ENCODE peak calls at places on chromosomes 6 and 20, in seven cellular contexts. M is ascending aorta, A is left lung, W is aorta, H is left ventricle myocardium inferior, Y is transverse colon, K is upper lobe of left lung. L is an unnamed sample. For H3K4me1 and H3K36me3, the result is how much of the 10 kb centered on the place peaks cover.

GRCh38 chr6:25503686-25504085 is 148.3 kb upstream of the SCGN start:
- DNase-seq in H (no peak), K (no peak), Y (no peak), W (no peak), A (no peak), M (no peak), L (no peak)

GRCh38 chr20:49009899-49010631 is 36.0 kb upstream of the CSE1L start:
- DNase-seq in W (no peak), H (no peak), K (no peak), M (no peak), A (no peak), Y (no peak), L (no peak)

GRCh38 chr20:35901678-35902544 is 52.4 kb downstream of the SCAND1 start:
- DNase-seq in A (no peak), W (no peak), M (no peak), Y (no peak), H (no peak), K (no peak), L (no peak)

GRCh38 chr6:167763056-167763944 is 63.4 kb upstream of the AFDN start:
- DNase-seq in K (no peak), H (no peak), A (no peak), W (no peak), M (peak), Y (no peak), L (peak)

GRCh38 chr6:25486580-25486979 is 165.4 kb upstream of the SCGN start:
- DNase-seq in H (no peak), W (no peak), K (no peak), M (no peak), Y (no peak), A (no peak), L (no peak)

GRCh38 chr6:17986656-17987575 is 519 bp downstream of the KIF13A start:
- DNase-seq in A (peak), W (peak), M (peak), Y (peak), H (peak), K (peak), L (peak)

GRCh38 chr6:75557068-75557467 is 44.6 kb upstream of the SENP6 start:
- DNase-seq in Y (no peak), W (no peak), K (no peak), M (no peak), H (no peak), A (no peak), L (no peak)

GRCh38 chr20:58659841-58660240 is 8.8 kb downstream of the STX16 start:
- DNase-seq in M (no peak), H (no peak), W (no peak), K (no peak), Y (no peak), A (no peak), L (no peak)

GRCh38 chr6:20318851-20319387 is 82.8 kb upstream of the E2F3 start:
- DNase-seq in K (no peak), Y (no peak), H (no peak), A (no peak), W (no peak), M (no peak), L (no peak)

GRCh38 chr6:134730013-134730412 is 219.9 kb downstream of the ALDH8A1 start:
- DNase-seq in M (no peak), A (no peak), W (no peak), Y (no peak), H (no peak), K (no peak), L (no peak)

GRCh38 chr20:47326718-47327137 is 29.8 kb downstream of the ZMYND8 start:
- DNase-seq in K (no peak), A (no peak), W (peak), H (no peak), M (no peak), Y (no peak), L (no peak)

GRCh38 chr20:47330933-47331708 is 25.4 kb downstream of the ZMYND8 start:
- DNase-seq in A (no peak), K (no peak), Y (peak), H (no peak), M (peak), W (peak), L (no peak)

GRCh38 chr20:47330071-47330470 is 26.4 kb downstream of the ZMYND8 start:
- DNase-seq in K (no peak), A (no peak), W (no peak), H (no peak), M (no peak), Y (no peak), L (no peak)

GRCh38 chr20:47327711-47328110 is 28.8 kb downstream of the ZMYND8 start:
- DNase-seq in K (no peak), M (no peak), H (no peak), Y (no peak), A (no peak), W (no peak), L (no peak)

DNA sequence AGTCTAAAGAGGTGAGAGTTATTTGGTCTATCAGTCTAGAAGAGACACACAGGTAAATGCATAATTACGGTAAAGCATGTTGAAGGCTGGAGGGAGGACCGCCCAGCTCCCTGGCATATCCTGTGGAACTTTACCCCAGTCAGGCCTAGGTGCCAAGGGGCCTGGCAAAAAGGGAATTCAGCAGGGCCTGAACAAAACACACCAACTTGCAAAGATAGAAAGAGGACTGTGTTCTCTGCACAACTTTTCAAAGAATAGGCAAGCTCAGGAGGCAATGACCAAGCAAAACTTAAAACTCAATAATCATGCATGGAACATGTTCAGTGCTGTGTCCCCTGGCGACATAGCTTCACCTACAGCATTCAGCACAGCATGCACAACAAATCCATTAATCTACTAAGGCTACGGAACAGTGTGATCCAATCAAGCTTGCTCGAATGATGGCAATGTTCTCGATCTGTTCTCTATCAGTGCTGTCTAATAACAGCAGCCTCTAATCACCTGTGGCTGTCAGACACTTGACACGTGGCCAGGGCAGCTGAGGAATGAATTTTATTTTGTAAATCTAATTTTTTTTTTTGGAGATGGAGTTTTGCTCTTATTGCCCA is 27.6 kb downstream of the ZMYND8 start:
- DNase-seq in M (no peak), A (no peak), W (no peak), Y (peak), H (no peak), K (no peak), L (no peak)
- H3K4me1 ChIP-seq in M (under half), A (under half), W (under half), Y (under half), H (half or more), K (under half), L (half or more)

DNA sequence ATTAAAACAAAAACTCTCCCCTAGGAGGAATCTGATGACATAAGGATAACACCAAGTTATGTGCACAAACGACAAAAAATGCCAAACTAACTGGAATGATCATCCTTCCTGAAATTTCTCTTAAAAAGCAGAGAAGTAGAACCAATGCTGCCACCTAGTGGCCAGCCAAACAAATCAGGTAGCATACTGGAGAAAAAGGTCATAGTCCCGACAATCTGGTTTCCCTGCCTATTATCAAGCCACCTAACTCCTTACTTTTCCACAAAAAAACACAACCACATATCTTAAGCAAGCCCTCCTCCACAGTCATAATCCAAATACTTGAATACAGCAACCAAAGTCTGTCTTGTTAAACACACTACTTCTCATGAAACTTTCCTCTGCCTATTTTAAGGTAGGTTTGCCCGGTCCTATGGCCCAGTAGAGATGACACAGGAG is 5.3 kb downstream of the OARD1 start:
- DNase-seq in W (peak), K (peak), H (peak), M (peak), Y (peak), A (peak), L (no peak)
- H3K36me3 ChIP-seq in W (under half), K (half or more), H (half or more), M (under half), Y (under half), A (under half), L (under half)

GRCh38 chr6:90105766-90106165 is 190.9 kb downstream of the BACH2 start:
- DNase-seq in K (no peak), M (no peak), H (no peak), W (no peak), Y (no peak), A (no peak), L (no peak)
- H3K4me1 ChIP-seq in K (under half), M (under half), H (under half), W (under half), Y (under half), A (under half), L (under half)

DNA sequence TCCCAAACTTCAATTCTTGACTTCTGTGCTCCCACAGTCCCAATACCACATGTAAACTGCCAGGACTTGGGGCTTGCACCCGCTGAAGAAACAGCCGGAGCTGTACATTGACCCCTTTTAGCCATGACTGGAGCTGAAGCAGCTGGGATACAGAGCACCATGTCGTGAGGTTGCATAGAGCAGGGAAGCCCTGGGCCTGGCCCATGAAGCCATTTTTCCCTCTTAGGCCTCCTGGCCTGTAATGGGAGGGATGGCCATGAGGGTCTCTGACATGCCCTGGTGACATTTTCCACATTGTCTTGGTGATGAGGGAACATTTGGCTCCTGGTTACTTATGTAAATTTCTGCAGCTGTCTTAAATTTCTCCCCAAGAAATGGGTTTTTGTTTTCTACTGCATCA is 9.8 kb downstream of the RHAG start:
- DNase-seq in H (no peak), A (no peak), M (no peak), Y (no peak), W (no peak), K (no peak), L (no peak)
- H3K36me3 ChIP-seq in H (under half), A (under half), M (under half), Y (under half), W (under half), K (under half), L (under half)

GRCh38 chr6:42307141-42307470 is 89.4 kb upstream of the MRPS10 start:
- DNase-seq in W (no peak), Y (no peak), H (no peak), A (no peak), M (no peak), K (no peak), L (no peak)
- H3K4me1 ChIP-seq in W (under half), Y (under half), H (under half), A (under half), M (under half), K (under half), L (under half)

DNA sequence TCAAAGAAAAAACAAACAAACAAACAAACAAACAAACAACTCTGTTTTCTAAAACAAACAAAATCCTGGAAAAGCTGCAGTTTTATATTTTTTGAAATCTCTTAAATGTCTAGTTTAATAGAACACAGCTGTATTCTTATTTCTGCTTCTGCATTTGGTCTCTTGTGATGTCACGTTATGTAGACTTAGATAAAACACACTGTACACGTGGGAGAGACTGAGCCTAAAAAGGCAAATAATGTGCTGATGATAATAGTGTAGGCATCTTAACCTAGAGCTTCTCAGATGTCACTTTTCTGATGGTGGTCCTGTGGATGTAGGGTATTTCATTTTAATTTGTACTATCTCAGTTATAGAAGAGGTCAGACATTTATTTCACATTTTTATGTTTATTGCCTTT is 261.7 kb downstream of the UTRN start:
- DNase-seq in Y (no peak), M (no peak), W (no peak), A (no peak), K (no peak), H (no peak), L (no peak)
- H3K36me3 ChIP-seq in Y (under half), M (under half), W (under half), A (half or more), K (half or more), H (half or more), L (half or more)

GRCh38 chr6:142820336-142821016 is 124.5 kb downstream of the HIVEP2 start:
- DNase-seq in K (no peak), Y (no peak), W (no peak), A (no peak), M (no peak), H (no peak), L (no peak)
- H3K4me1 ChIP-seq in K (under half), Y (under half), W (under half), A (under half), M (under half), H (half or more), L (half or more)

DNA sequence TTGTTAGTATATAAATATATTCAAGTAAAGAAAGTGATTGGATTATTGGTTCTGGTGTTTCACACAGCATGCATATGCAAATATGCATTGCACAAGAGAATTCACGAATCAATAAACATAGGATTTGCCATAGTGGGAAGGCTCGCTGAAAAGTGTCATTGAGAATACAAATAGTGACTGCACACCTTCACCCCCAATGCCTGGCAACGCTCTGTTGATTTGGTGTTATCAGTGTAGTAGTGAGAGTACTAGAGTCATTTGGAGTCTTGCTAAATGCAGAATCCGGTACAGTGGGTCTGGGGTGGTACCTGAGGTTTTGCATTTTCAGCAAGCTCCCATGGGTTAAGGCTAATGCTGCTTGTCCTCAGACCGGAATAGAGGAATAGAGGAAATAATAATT is 49.7 kb upstream of the NAA20 start:
- DNase-seq in A (no peak), H (no peak), W (no peak), M (no peak), K (no peak), Y (no peak), L (no peak)
- H3K36me3 ChIP-seq in A (half or more), H (half or more), W (under half), M (under half), K (half or more), Y (under half), L (under half)

L was measured in suprapubic skin.